ENCODE peak calls at places on chromosome 16, in nine cellular contexts. R, I, E, H, A, X, B, M and C are unnamed samples.
A peak's percentile ranks its signal among the peaks of the same experiment; 100 is the strongest.

GRCh38 chr16:30997887-30998711 is 12.3 kb downstream of the STX1B start:
- DNase-seq in R (no peak), I (no peak), E (peak; percentile 89), H (no peak), A (peak; percentile 67), X (no peak), B (no peak), M (peak; percentile 86), C (no peak)

GRCh38 chr16:28521436-28521835 is 14.8 kb upstream of the IL27 start:
- DNase-seq in R (no peak), I (no peak), E (no peak), H (no peak), A (no peak), X (no peak), B (no peak), M (no peak), C (no peak)

GRCh38 chr16:75169899-75170405 is 21.6 kb downstream of the ZFP1 start:
- DNase-seq in R (no peak), I (no peak), E (no peak), H (no peak), A (no peak), X (no peak), B (no peak), M (no peak), C (no peak)

GRCh38 chr16:48596326-48596725 is 13.7 kb downstream of the N4BP1 start:
- DNase-seq in R (no peak), I (no peak), E (no peak), H (no peak), A (no peak), X (no peak), B (no peak), M (no peak), C (no peak)

GRCh38 chr16:89269805-89270665 is 52.5 kb downstream of the ZNF778 start:
- DNase-seq in R (no peak), I (no peak), E (no peak), H (no peak), A (no peak), X (no peak), B (no peak), M (no peak), C (no peak)

GRCh38 chr16:78443780-78444422 is 344.4 kb downstream of the WWOX start:
- DNase-seq in R (no peak), I (no peak), E (no peak), H (no peak), A (no peak), X (no peak), B (no peak), M (no peak), C (no peak)

GRCh38 chr16:62225675-62226074 is 189.4 kb upstream of the CDH8 start:
- DNase-seq in R (peak; percentile 54), I (peak; percentile 80), E (peak; percentile 3), H (peak; percentile 85), A (no peak), X (peak; percentile 86), B (peak; percentile 41), M (peak; percentile 71), C (peak; percentile 96)

GRCh38 chr16:51419768-51420167 is 268.7 kb upstream of the SALL1 start:
- DNase-seq in R (no peak), I (no peak), E (no peak), H (no peak), A (no peak), X (no peak), B (no peak), M (no peak), C (no peak)

GRCh38 chr16:77171750-77172635 is 19.0 kb upstream of the MON1B start:
- DNase-seq in R (no peak), I (no peak), E (peak; percentile 65), H (no peak), A (peak; percentile 34), X (no peak), B (no peak), M (peak; percentile 56), C (peak; percentile 51)

GRCh38 chr16:11698271-11698689 is 30.0 kb downstream of the SNN start:
- DNase-seq in R (no peak), I (no peak), E (no peak), H (no peak), A (no peak), X (no peak), B (no peak), M (no peak), C (no peak)

GRCh38 chr16:75000481-75001081 is 1.8 kb downstream of the ZNRF1 start:
- DNase-seq in R (no peak), I (no peak), E (no peak), H (no peak), A (no peak), X (no peak), B (no peak), M (no peak), C (peak; percentile 35)

GRCh38 chr16:56726926-56727325 is 3.0 kb upstream of the NUP93 start:
- DNase-seq in R (no peak), I (no peak), E (no peak), H (no peak), A (no peak), X (no peak), B (no peak), M (no peak), C (no peak)

GRCh38 chr16:27458987-27459688 is 57.2 kb downstream of the IL21R start:
- DNase-seq in R (no peak), I (no peak), E (no peak), H (no peak), A (no peak), X (no peak), B (no peak), M (no peak), C (no peak)

GRCh38 chr16:19396555-19397011 is 21.1 kb upstream of the TMC5 start:
- DNase-seq in R (peak; percentile 60), I (no peak), E (no peak), H (no peak), A (no peak), X (no peak), B (no peak), M (peak; percentile 96), C (no peak)

GRCh38 chr16:85052536-85052935 is 24.9 kb downstream of the KIAA0513 start:
- DNase-seq in R (no peak), I (no peak), E (no peak), H (no peak), A (no peak), X (no peak), B (no peak), M (no peak), C (no peak)

GRCh38 chr16:1283296-1283695 is 26.1 kb upstream of the UBE2I start:
- DNase-seq in R (no peak), I (no peak), E (no peak), H (no peak), A (no peak), X (no peak), B (no peak), M (no peak), C (peak; percentile 9)

GRCh38 chr16:1282275-1282995 is 26.6 kb downstream of the TPSD1 start:
- DNase-seq in R (no peak), I (no peak), E (no peak), H (no peak), A (no peak), X (no peak), B (no peak), M (no peak), C (no peak)

GRCh38 chr16:1285669-1286491 is 23.6 kb upstream of the UBE2I start:
- DNase-seq in R (no peak), I (no peak), E (no peak), H (no peak), A (no peak), X (no peak), B (no peak), M (no peak), C (no peak)

GRCh38 chr16:1286492-1287094 is 22.8 kb upstream of the UBE2I start:
- DNase-seq in R (no peak), I (no peak), E (no peak), H (no peak), A (no peak), X (no peak), B (no peak), M (no peak), C (no peak)

DNA sequence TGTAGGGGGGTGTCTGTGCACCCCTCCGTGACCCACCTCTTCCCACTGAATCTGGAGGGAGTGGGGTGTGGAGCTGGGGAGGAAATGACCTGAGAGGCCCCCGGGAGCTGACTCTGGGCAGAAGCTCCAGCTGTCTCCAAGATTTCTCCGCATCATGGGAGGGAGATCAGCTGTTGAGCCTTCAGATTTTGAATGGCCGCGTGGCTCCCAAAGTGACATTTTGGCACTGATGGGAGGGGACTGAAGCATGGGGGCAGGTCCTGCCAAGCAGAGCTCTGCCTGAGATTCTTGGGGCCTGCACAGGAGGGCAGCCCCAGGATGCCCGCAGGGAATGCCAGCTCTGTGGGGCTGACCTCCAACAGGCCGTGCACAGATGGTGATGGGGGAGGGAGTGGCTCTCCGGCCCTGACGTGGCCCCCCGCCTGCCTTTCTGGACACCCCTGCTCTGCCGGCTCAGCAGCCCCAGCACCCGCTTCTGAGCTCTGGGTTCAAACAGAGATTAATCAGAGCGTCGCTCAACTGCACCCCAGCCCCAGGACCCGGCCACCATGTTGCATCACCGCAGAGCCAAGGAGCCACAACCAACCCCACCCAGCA is 25.3 kb upstream of the UBE2I start:
- DNase-seq in R (no peak), I (no peak), E (no peak), H (no peak), A (no peak), X (no peak), B (no peak), M (no peak), C (no peak)
- H3K4me1 ChIP-seq in R (no peaks in the 10 kb centered on the region), I (peaks cover 5% of the 10 kb centered on the region), E (peaks cover 5% of the 10 kb centered on the region), H (no peaks in the 10 kb centered on the region), A (no peaks in the 10 kb centered on the region), X (no peaks in the 10 kb centered on the region), B (no peaks in the 10 kb centered on the region), M (no peaks in the 10 kb centered on the region), C (no peaks in the 10 kb centered on the region)

DNA sequence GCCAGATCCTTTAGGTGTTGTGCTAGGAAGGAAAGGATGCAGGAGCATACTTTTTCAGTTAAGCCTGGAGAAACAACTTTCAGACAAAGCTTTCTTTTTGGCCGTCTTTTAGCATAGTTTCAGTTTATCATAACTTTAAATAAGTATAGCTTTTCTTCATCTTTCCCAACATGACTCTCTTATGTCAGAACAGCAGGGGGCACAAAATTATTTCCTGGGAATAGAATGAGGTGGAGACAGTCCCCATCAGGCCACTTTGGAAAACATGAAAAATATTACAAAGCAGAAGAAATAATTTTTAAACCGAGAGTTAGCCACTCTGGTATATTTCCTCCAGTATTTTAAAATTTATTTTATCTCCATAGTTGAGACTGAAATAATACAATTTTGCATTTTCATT is 387.6 kb downstream of the HAPSTR1 start:
- DNase-seq in R (no peak), I (no peak), E (no peak), H (no peak), A (no peak), X (no peak), B (no peak), M (no peak), C (no peak)
- TF ChIP-seq CTCF in R (no peak), I (no peak), E (no peak), H (peak; percentile 7), A (no peak), X (no peak), B (no peak), M (no peak), C (no peak)

GRCh38 chr16:67173808-67174705 is 3.7 kb downstream of the NOL3 start:
- DNase-seq in R (peak; percentile 95), I (no peak), E (peak; percentile 89), H (peak; percentile 95), A (peak; percentile 70), X (no peak), B (peak; percentile 91), M (peak; percentile 85), C (peak; percentile 95)
- H3K4me1 ChIP-seq in R (peaks cover 8% of the 10 kb centered on the region), I (peaks cover 79% of the 10 kb centered on the region), E (peaks cover 45% of the 10 kb centered on the region), H (peaks cover 65% of the 10 kb centered on the region), A (no peaks in the 10 kb centered on the region), X (no peaks in the 10 kb centered on the region), B (peaks cover 57% of the 10 kb centered on the region), M (peaks cover 56% of the 10 kb centered on the region), C (peaks cover 18% of the 10 kb centered on the region)

GRCh38 chr16:17431904-17432625 is 38.7 kb downstream of the XYLT1 start:
- DNase-seq in R (no peak), I (no peak), E (no peak), H (no peak), A (no peak), X (no peak), B (no peak), M (no peak), C (no peak)
- TF ChIP-seq CTCF in R (no peak), I (no peak), E (no peak), H (no peak), A (no peak), X (no peak), B (peak; percentile 10), M (no peak), C (no peak)